ENCODE peak calls at places on chromosomes 13 and 19, in six cellular contexts. One of them, this sample, is unnamed.

GRCh38 chr19:46608178-46608577 is 7.0 kb downstream of the CALM3 start:
- DNase-seq in Caco-2: no peak
- DNase-seq in AG10803: no peak
- DNase-seq in dorsolateral prefrontal cortex: no peak
- DNase-seq in lung: no peak
- DNase-seq in cardiac fibroblast: no peak
- DNase-seq in this sample: peak

GRCh38 chr13:110593430-110594130 is 21.8 kb upstream of the NAXD start:
- DNase-seq in Caco-2: no peak
- DNase-seq in cardiac fibroblast: peak
- DNase-seq in lung: no peak
- DNase-seq in dorsolateral prefrontal cortex: no peak
- DNase-seq in AG10803: peak
- DNase-seq in this sample: no peak

GRCh38 chr13:96696501-96696900 is 297.8 kb downstream of the OXGR1 start:
- DNase-seq in lung: no peak
- DNase-seq in cardiac fibroblast: no peak
- DNase-seq in Caco-2: no peak
- DNase-seq in AG10803: no peak
- DNase-seq in dorsolateral prefrontal cortex: no peak
- DNase-seq in this sample: no peak

GRCh38 chr13:108877300-108877699 is 247.9 kb downstream of the MYO16 start:
- DNase-seq in cardiac fibroblast: peak
- DNase-seq in AG10803: no peak
- DNase-seq in dorsolateral prefrontal cortex: no peak
- DNase-seq in Caco-2: no peak
- DNase-seq in lung: no peak
- DNase-seq in this sample: no peak

GRCh38 chr19:34155686-34156085 is 16.6 kb upstream of the LSM14A start:
- DNase-seq in AG10803: peak
- DNase-seq in cardiac fibroblast: peak
- DNase-seq in Caco-2: no peak
- DNase-seq in dorsolateral prefrontal cortex: no peak
- DNase-seq in lung: no peak
- DNase-seq in this sample: no peak

GRCh38 chr13:44414771-44415170 is 41.1 kb downstream of the SERP2 start:
- DNase-seq in lung: no peak
- DNase-seq in AG10803: no peak
- DNase-seq in cardiac fibroblast: no peak
- DNase-seq in dorsolateral prefrontal cortex: no peak
- DNase-seq in Caco-2: no peak
- DNase-seq in this sample: no peak

GRCh38 chr13:42405665-42406390 is 133.9 kb downstream of the AKAP11 start:
- DNase-seq in dorsolateral prefrontal cortex: no peak
- DNase-seq in cardiac fibroblast: peak
- DNase-seq in lung: no peak
- DNase-seq in Caco-2: no peak
- DNase-seq in AG10803: peak
- DNase-seq in this sample: no peak

GRCh38 chr13:26386026-26386425 is 132.1 kb downstream of the CDK8 start:
- DNase-seq in dorsolateral prefrontal cortex: no peak
- DNase-seq in Caco-2: no peak
- DNase-seq in AG10803: no peak
- DNase-seq in lung: no peak
- DNase-seq in cardiac fibroblast: no peak
- DNase-seq in this sample: no peak

GRCh38 chr19:48997972-48998371 is 4.3 kb downstream of the RUVBL2 start:
- DNase-seq in lung: no peak
- DNase-seq in dorsolateral prefrontal cortex: no peak
- DNase-seq in AG10803: peak
- DNase-seq in cardiac fibroblast: peak
- DNase-seq in Caco-2: peak
- DNase-seq in this sample: no peak

GRCh38 chr19:45104658-45105384 is 11.8 kb downstream of the PPP1R37 start:
- DNase-seq in dorsolateral prefrontal cortex: no peak
- DNase-seq in AG10803: no peak
- DNase-seq in Caco-2: no peak
- DNase-seq in cardiac fibroblast: no peak
- DNase-seq in lung: no peak
- DNase-seq in this sample: no peak

GRCh38 chr13:109344552-109345157 is 441.7 kb downstream of the IRS2 start:
- DNase-seq in Caco-2: no peak
- DNase-seq in cardiac fibroblast: peak
- DNase-seq in dorsolateral prefrontal cortex: no peak
- DNase-seq in AG10803: peak
- DNase-seq in lung: no peak
- DNase-seq in this sample: no peak

GRCh38 chr19:46813570-46814358 is 25.4 kb upstream of the SLC1A5 start:
- DNase-seq in lung: peak
- DNase-seq in Caco-2: no peak
- DNase-seq in cardiac fibroblast: peak
- DNase-seq in dorsolateral prefrontal cortex: no peak
- DNase-seq in AG10803: peak
- DNase-seq in this sample: peak

GRCh38 chr13:42064259-42064658 is 15.8 kb downstream of the DGKH start:
- DNase-seq in cardiac fibroblast: peak
- DNase-seq in Caco-2: no peak
- DNase-seq in AG10803: peak
- DNase-seq in lung: no peak
- DNase-seq in dorsolateral prefrontal cortex: no peak
- DNase-seq in this sample: no peak

GRCh38 chr13:82627183-82627582 is 1255.1 kb downstream of the SLITRK1 start:
- DNase-seq in cardiac fibroblast: peak
- DNase-seq in lung: no peak
- DNase-seq in dorsolateral prefrontal cortex: no peak
- DNase-seq in AG10803: no peak
- DNase-seq in Caco-2: no peak
- DNase-seq in this sample: no peak

GRCh38 chr13:112592647-112593046 is 4.7 kb upstream of the TUBGCP3 start:
- DNase-seq in lung: no peak
- DNase-seq in cardiac fibroblast: no peak
- DNase-seq in dorsolateral prefrontal cortex: no peak
- DNase-seq in AG10803: no peak
- DNase-seq in Caco-2: no peak
- DNase-seq in this sample: no peak

GRCh38 chr19:34370983-34371382 is 6.0 kb downstream of the GPI start:
- DNase-seq in Caco-2: no peak
- DNase-seq in AG10803: no peak
- DNase-seq in lung: no peak
- DNase-seq in dorsolateral prefrontal cortex: no peak
- DNase-seq in cardiac fibroblast: no peak
- DNase-seq in this sample: no peak

GRCh38 chr13:40409278-40409677 is 257.2 kb downstream of the FOXO1 start:
- DNase-seq in AG10803: no peak
- DNase-seq in lung: no peak
- DNase-seq in cardiac fibroblast: no peak
- DNase-seq in dorsolateral prefrontal cortex: no peak
- DNase-seq in Caco-2: no peak
- DNase-seq in this sample: no peak

GRCh38 chr19:53980553-53981407 is 10.7 kb upstream of the CACNG6 start:
- DNase-seq in cardiac fibroblast: peak
- DNase-seq in AG10803: no peak
- DNase-seq in lung: no peak
- DNase-seq in dorsolateral prefrontal cortex: no peak
- DNase-seq in Caco-2: no peak
- DNase-seq in this sample: no peak

GRCh38 chr19:4206818-4207484 is 22.4 kb upstream of the EBI3 start:
- DNase-seq in dorsolateral prefrontal cortex: no peak
- DNase-seq in Caco-2: no peak
- DNase-seq in lung: no peak
- DNase-seq in cardiac fibroblast: peak
- DNase-seq in AG10803: peak
- DNase-seq in this sample: no peak
- TF ChIP-seq CTCF in dorsolateral prefrontal cortex: no peak
- TF ChIP-seq CTCF in Caco-2: no peak
- TF ChIP-seq CTCF in lung: no peak
- TF ChIP-seq CTCF in cardiac fibroblast: peak
- TF ChIP-seq CTCF in AG10803: peak
- TF ChIP-seq CTCF in this sample: no peak

GRCh38 chr19:31347356-31347755 is 1.9 kb downstream of the TSHZ3 start:
- DNase-seq in dorsolateral prefrontal cortex: no peak
- DNase-seq in lung: no peak
- DNase-seq in Caco-2: no peak
- DNase-seq in AG10803: no peak
- DNase-seq in cardiac fibroblast: no peak
- DNase-seq in this sample: no peak
- H3K4me3 ChIP-seq in dorsolateral prefrontal cortex: no peak
- H3K4me3 ChIP-seq in lung: no peak
- H3K4me3 ChIP-seq in Caco-2: no peak
- H3K4me3 ChIP-seq in AG10803: peak
- H3K4me3 ChIP-seq in cardiac fibroblast: peak
- H3K4me3 ChIP-seq in this sample: no peak

DNA sequence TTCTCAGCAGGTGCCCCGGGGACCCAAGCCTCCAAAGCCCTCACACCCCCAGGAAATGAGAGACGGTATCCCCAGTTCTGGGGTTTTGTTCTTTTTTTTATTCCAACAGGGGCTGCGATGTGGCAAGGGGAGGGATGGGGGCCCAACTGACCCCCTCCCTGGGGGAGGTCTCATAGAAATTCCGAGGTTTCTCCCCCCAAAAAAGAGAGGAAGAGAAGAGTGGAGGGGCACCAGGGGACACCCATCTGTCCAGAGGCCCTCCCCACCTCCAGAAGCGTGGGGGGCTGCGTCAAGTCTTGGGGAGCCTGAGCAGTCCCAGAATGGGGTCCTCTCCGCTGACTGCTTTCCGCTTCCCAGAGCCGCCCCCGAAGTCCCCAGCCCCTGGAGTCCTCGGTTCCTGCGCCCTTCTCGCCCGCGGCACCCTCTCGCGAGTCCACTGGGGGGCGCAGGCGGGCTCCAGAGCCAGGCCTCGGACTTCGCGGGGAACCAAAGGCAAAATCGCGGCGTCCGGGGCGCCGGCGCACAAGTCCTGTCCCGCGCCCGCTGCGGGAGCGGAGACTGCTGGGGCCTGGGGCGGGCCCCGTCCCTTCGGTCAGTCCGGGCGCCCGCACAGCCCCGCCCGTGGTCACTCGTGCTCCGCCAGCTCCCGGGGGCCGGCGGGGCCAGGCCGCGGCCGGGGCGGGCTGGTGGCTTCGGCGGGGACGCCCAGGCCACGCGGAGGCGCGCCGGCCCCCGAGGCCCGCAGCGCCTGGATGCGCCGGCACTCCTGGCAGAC is 4.4 kb upstream of the ATP1A3 start:
- DNase-seq in AG10803: peak
- DNase-seq in dorsolateral prefrontal cortex: peak
- DNase-seq in Caco-2: no peak
- DNase-seq in lung: no peak
- DNase-seq in cardiac fibroblast: peak
- DNase-seq in this sample: no peak
- TF ChIP-seq CTCF in AG10803: peak
- TF ChIP-seq CTCF in dorsolateral prefrontal cortex: peak
- TF ChIP-seq CTCF in Caco-2: peak
- TF ChIP-seq CTCF in lung: no peak
- TF ChIP-seq CTCF in cardiac fibroblast: peak
- TF ChIP-seq CTCF in this sample: peak

DNA sequence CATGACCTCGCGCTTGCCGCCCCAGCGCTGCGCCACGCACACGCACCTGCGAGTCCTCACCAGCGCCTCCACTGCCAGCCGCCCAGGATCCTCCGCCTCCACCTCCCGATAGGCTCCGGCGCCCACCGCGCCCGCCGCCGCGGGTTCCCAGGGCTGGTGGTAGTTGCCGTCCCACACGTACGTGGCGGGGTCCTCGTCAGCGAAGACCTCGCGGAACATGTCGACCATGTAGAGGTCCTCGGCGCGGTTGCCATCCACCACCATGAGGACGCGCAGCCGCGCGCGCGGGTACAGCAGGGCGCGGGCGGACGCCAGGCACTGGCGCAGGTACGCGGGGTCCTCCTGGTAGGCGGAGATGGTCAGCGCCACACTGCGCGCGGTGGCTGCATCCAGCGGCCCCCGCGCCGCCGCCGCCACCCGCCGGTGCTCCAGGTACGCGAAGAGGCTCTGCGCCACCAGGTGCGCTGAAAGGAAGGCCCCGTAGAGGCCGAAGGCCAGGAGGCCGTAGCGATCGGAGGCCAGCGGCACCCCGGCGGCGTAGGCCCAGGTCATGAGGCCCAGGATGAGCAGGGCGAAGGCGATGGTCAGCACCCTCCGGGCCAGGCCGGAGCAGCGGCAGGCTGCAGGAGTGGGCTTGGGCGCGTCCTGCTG is 4.4 kb downstream of the HAS1 start:
- DNase-seq in cardiac fibroblast: no peak
- DNase-seq in AG10803: no peak
- DNase-seq in Caco-2: no peak
- DNase-seq in dorsolateral prefrontal cortex: no peak
- DNase-seq in lung: no peak
- DNase-seq in this sample: no peak
- H3K4me3 ChIP-seq in cardiac fibroblast: peak
- H3K4me3 ChIP-seq in AG10803: peak
- H3K4me3 ChIP-seq in Caco-2: no peak
- H3K4me3 ChIP-seq in dorsolateral prefrontal cortex: peak
- H3K4me3 ChIP-seq in lung: no peak
- H3K4me3 ChIP-seq in this sample: peak

DNA sequence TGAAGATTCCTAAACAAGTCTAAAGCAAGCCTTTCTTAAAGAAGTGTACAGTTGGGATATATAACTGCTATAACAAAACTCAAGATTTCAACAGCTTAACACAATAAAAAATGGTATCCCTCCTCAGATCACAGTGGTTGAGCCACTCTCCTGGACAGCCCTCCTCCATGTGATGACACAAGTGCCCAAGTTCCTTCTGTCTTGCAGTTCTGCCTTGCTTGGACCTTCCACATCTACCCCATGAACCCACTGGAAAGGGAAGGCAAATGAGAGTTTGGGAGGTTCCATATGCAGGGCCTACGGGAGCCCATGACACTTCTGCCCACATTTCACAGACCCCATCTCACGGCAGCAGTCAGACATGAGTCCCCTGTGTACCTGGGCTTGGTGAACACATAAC is 659.2 kb downstream of the UQCRFS1 start:
- DNase-seq in dorsolateral prefrontal cortex: no peak
- DNase-seq in AG10803: no peak
- DNase-seq in lung: no peak
- DNase-seq in Caco-2: no peak
- DNase-seq in cardiac fibroblast: no peak
- DNase-seq in this sample: no peak
- TF ChIP-seq CTCF in dorsolateral prefrontal cortex: no peak
- TF ChIP-seq CTCF in AG10803: no peak
- TF ChIP-seq CTCF in lung: no peak
- TF ChIP-seq CTCF in Caco-2: no peak
- TF ChIP-seq CTCF in cardiac fibroblast: no peak
- TF ChIP-seq CTCF in this sample: no peak

GRCh38 chr19:1647664-1648155 is 4.7 kb downstream of the TCF3 start:
- DNase-seq in dorsolateral prefrontal cortex: no peak
- DNase-seq in cardiac fibroblast: no peak
- DNase-seq in AG10803: no peak
- DNase-seq in Caco-2: no peak
- DNase-seq in lung: no peak
- DNase-seq in this sample: no peak
- H3K4me3 ChIP-seq in dorsolateral prefrontal cortex: no peak
- H3K4me3 ChIP-seq in cardiac fibroblast: no peak
- H3K4me3 ChIP-seq in AG10803: no peak
- H3K4me3 ChIP-seq in Caco-2: no peak
- H3K4me3 ChIP-seq in lung: no peak
- H3K4me3 ChIP-seq in this sample: no peak

GRCh38 chr19:38543807-38544568 is 73.8 kb downstream of the MAP4K1 start:
- DNase-seq in lung: peak
- DNase-seq in AG10803: peak
- DNase-seq in Caco-2: peak
- DNase-seq in dorsolateral prefrontal cortex: peak
- DNase-seq in cardiac fibroblast: peak
- DNase-seq in this sample: peak
- TF ChIP-seq CTCF in lung: peak
- TF ChIP-seq CTCF in AG10803: peak
- TF ChIP-seq CTCF in Caco-2: no peak
- TF ChIP-seq CTCF in dorsolateral prefrontal cortex: no peak
- TF ChIP-seq CTCF in cardiac fibroblast: no peak
- TF ChIP-seq CTCF in this sample: peak

GRCh38 chr13:46178821-46179220 is 3.2 kb downstream of the LCP1 start:
- DNase-seq in AG10803: no peak
- DNase-seq in Caco-2: no peak
- DNase-seq in dorsolateral prefrontal cortex: no peak
- DNase-seq in lung: no peak
- DNase-seq in cardiac fibroblast: no peak
- DNase-seq in this sample: no peak
- H3K4me3 ChIP-seq in AG10803: no peak
- H3K4me3 ChIP-seq in Caco-2: no peak
- H3K4me3 ChIP-seq in dorsolateral prefrontal cortex: no peak
- H3K4me3 ChIP-seq in lung: no peak
- H3K4me3 ChIP-seq in cardiac fibroblast: no peak
- H3K4me3 ChIP-seq in this sample: no peak